ENCODE peak calls at places on chromosomes 2 and 18, in four cellular contexts. One of them, this sample, is unnamed.

GRCh38 chr2:23385351-23385747 is 370 bp downstream of the KLHL29 start:
- DNase-seq in HepG2: no peak
- DNase-seq in H1: peak
- DNase-seq in HCT116: no peak
- DNase-seq in this sample: no peak

GRCh38 chr2:119921825-119922224 is 91.1 kb upstream of the EPB41L5 start:
- DNase-seq in HCT116: no peak
- DNase-seq in HepG2: no peak
- DNase-seq in H1: no peak
- DNase-seq in this sample: no peak

GRCh38 chr2:164335947-164336346 is 285.3 kb downstream of the GRB14 start:
- DNase-seq in H1: no peak
- DNase-seq in HCT116: no peak
- DNase-seq in HepG2: no peak
- DNase-seq in this sample: no peak

GRCh38 chr2:184031402-184032147 is 566.8 kb upstream of the ZNF804A start:
- DNase-seq in H1: no peak
- DNase-seq in HepG2: no peak
- DNase-seq in HCT116: no peak
- DNase-seq in this sample: peak

GRCh38 chr2:46164581-46165301 is 132.5 kb upstream of the EPAS1 start:
- DNase-seq in H1: no peak
- DNase-seq in HCT116: no peak
- DNase-seq in HepG2: no peak
- DNase-seq in this sample: no peak

GRCh38 chr2:28442328-28442727 is 49.7 kb downstream of the FOSL2 start:
- DNase-seq in H1: no peak
- DNase-seq in HCT116: no peak
- DNase-seq in HepG2: no peak
- DNase-seq in this sample: no peak

GRCh38 chr2:146003337-146003736 is 1483.4 kb upstream of the ZEB2 start:
- DNase-seq in HCT116: no peak
- DNase-seq in HepG2: no peak
- DNase-seq in H1: no peak
- DNase-seq in this sample: no peak

GRCh38 chr2:75289771-75290170 is 90.5 kb upstream of the TACR1 start:
- DNase-seq in HepG2: no peak
- DNase-seq in H1: no peak
- DNase-seq in HCT116: no peak
- DNase-seq in this sample: no peak

GRCh38 chr2:121360566-121361300 is 75.7 kb upstream of the TFCP2L1 start:
- DNase-seq in HCT116: no peak
- DNase-seq in HepG2: no peak
- DNase-seq in H1: no peak
- DNase-seq in this sample: no peak

GRCh38 chr2:110853516-110853915 is 121.1 kb downstream of the ACOXL start:
- DNase-seq in H1: no peak
- DNase-seq in HCT116: peak
- DNase-seq in HepG2: peak
- DNase-seq in this sample: peak

GRCh38 chr2:18860179-18860578 is 270.8 kb upstream of the NT5C1B start:
- DNase-seq in HepG2: no peak
- DNase-seq in HCT116: no peak
- DNase-seq in H1: no peak
- DNase-seq in this sample: no peak

GRCh38 chr2:25672500-25673169 is 742 bp downstream of the DTNB start:
- DNase-seq in HCT116: no peak
- DNase-seq in HepG2: peak
- DNase-seq in H1: peak
- DNase-seq in this sample: no peak

GRCh38 chr2:83320053-83320452 is 1139.0 kb downstream of the SUCLG1 start:
- DNase-seq in HCT116: no peak
- DNase-seq in H1: no peak
- DNase-seq in HepG2: no peak
- DNase-seq in this sample: no peak

GRCh38 chr18:6449213-6449612 is 34.5 kb upstream of the L3MBTL4 start:
- DNase-seq in HepG2: no peak
- DNase-seq in HCT116: no peak
- DNase-seq in H1: no peak
- DNase-seq in this sample: no peak

GRCh38 chr2:61410185-61410584 is 60.7 kb downstream of the USP34 start:
- DNase-seq in HCT116: no peak
- DNase-seq in HepG2: no peak
- DNase-seq in H1: no peak
- DNase-seq in this sample: no peak

GRCh38 chr2:42804338-42804737 is 12.0 kb upstream of the HAAO start:
- DNase-seq in HCT116: no peak
- DNase-seq in HepG2: no peak
- DNase-seq in H1: no peak
- DNase-seq in this sample: no peak

GRCh38 chr2:83665894-83666293 is 793.2 kb downstream of the SUCLG1 start:
- DNase-seq in HepG2: peak
- DNase-seq in HCT116: no peak
- DNase-seq in H1: no peak
- DNase-seq in this sample: no peak

GRCh38 chr2:15818186-15818795 is 122.1 kb upstream of the MYCN start:
- DNase-seq in HepG2: no peak
- DNase-seq in H1: no peak
- DNase-seq in HCT116: no peak
- DNase-seq in this sample: no peak

GRCh38 chr2:171086352-171087290 is 74.1 kb downstream of the TLK1 start:
- DNase-seq in HepG2: peak
- DNase-seq in HCT116: peak
- DNase-seq in H1: no peak
- DNase-seq in this sample: peak

GRCh38 chr2:85577063-85577385 is 362 bp upstream of the VAMP8 start:
- DNase-seq in HCT116: no peak
- DNase-seq in H1: no peak
- DNase-seq in HepG2: no peak
- DNase-seq in this sample: no peak

GRCh38 chr2:171893196-171893823 is 734 bp downstream of the SLC25A12 start:
- DNase-seq in H1: no peak
- DNase-seq in HCT116: no peak
- DNase-seq in HepG2: no peak
- DNase-seq in this sample: no peak

GRCh38 chr18:7232218-7232617 is 1.3 kb downstream of the LRRC30 start:
- DNase-seq in HepG2: no peak
- DNase-seq in H1: no peak
- DNase-seq in HCT116: no peak
- DNase-seq in this sample: no peak

GRCh38 chr2:233801357-233802131 is 23.4 kb downstream of the MROH2A start:
- DNase-seq in HepG2: no peak
- DNase-seq in H1: peak
- DNase-seq in HCT116: no peak
- DNase-seq in this sample: no peak
- TF ChIP-seq JUND in HepG2: no peak
- TF ChIP-seq JUND in H1: no peak
- TF ChIP-seq JUND in HCT116: no peak
- TF ChIP-seq JUND in this sample: no peak

DNA sequence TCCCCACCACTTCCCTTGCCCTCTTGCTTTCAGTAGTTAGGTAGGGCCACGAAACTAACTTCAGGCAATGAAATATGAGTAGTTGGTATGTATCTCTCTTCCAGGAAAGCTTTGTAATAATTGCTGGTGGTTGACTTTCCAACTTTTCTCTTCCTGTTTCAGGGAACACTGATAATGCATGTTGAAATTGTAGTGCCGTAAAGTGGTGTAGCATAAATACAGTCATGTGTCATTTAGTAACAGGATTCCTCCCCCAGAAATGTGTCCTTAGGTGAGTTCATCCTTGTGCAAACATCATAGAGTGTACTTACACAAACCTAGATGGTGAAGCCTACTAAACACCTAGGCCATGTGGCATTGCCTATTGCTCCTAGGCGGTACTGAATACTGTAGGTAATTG is 429.2 kb downstream of the PID1 start:
- DNase-seq in H1: no peak
- DNase-seq in HCT116: no peak
- DNase-seq in HepG2: no peak
- DNase-seq in this sample: peak
- TF ChIP-seq JUND in H1: no peak
- TF ChIP-seq JUND in HCT116: no peak
- TF ChIP-seq JUND in HepG2: no peak
- TF ChIP-seq JUND in this sample: no peak

GRCh38 chr2:228983700-228984099 is 287.4 kb downstream of the PID1 start:
- DNase-seq in H1: no peak
- DNase-seq in HCT116: no peak
- DNase-seq in HepG2: no peak
- DNase-seq in this sample: no peak

GRCh38 chr2:228986961-228987360 is 284.1 kb downstream of the PID1 start:
- DNase-seq in HepG2: no peak
- DNase-seq in H1: no peak
- DNase-seq in HCT116: no peak
- DNase-seq in this sample: no peak

GRCh38 chr2:228987441-228988155 is 283.5 kb downstream of the PID1 start:
- DNase-seq in HCT116: no peak
- DNase-seq in HepG2: no peak
- DNase-seq in H1: no peak
- DNase-seq in this sample: no peak
- TF ChIP-seq JUND in HCT116: no peak
- TF ChIP-seq JUND in HepG2: no peak
- TF ChIP-seq JUND in H1: no peak
- TF ChIP-seq JUND in this sample: no peak

DNA sequence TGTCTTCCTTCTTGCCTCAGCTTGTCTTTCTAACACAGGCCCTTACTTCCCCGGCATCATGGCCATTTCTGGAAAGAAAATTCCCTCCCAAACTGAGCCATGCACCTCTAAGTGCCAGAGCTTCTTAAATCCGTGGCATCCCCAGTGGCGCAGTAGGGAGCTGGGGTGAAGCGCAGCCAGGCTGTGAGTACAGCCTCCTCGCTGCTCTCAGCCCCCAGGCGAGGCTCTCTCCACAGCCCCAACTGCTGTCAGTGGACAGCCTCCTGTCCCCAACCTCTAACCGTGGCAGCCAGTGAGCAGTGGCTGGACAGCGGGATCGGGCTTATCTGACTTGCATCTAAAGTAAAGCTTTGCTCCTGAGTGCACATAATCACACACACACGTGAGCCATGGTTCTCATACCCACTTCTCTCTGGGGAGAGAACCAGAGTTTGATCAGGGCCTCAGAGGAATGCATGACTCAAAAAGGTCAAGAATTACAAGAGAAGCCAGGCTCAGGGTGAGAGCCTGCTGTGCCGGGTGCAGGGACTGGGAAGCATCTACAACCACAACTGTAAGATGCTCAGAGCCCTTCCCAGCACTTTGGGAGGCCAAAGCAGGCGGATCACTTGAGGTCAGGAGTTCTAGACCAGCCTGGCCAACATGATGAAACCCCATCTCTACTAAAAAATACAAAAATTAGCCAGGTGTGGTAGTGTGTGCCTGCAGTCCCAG is 50.7 kb downstream of the SFXN5 start:
- DNase-seq in HepG2: peak
- DNase-seq in HCT116: no peak
- DNase-seq in H1: peak
- DNase-seq in this sample: no peak
- TF ChIP-seq JUND in HepG2: peak
- TF ChIP-seq JUND in HCT116: no peak
- TF ChIP-seq JUND in H1: no peak
- TF ChIP-seq JUND in this sample: no peak

DNA sequence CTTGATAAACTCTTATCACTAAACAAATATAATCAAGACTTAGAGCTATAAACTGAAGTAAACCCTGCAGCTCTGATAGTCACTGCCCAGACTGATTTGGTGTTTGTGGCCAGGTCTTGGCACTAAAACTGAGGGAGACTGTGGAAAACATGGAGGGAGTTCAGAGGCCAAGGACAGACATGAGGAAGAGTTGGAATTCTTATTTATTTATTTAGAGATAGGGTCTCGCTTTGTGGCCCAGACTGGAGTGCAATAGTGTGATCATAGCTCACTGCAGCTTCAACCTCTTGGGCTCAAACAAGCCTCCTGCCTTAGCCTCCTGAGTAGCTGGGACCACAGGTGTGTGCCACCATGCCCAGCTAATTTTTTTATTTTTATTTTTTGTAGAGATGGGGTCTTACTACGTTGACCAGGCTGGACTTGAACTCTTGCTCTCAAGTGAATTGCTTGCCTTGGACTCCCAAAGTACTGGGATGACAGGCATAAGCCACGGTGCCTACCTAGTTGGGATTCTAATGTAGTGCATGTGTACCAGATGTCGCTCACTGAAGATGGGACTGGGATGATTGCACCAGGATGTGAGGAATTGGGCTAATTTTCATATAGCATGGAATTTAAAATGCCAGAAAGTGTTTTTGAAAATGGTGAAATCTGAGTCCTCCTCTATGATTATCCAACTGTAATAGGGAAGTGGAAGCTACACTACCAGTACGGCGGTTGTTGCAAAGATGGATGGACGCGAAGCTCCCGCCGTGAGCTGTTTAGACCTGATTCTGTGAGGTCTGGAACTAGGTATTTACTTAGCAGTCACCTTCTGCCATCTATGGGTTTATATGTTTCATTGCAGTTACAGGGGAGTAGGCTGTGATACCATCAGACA is 52.7 kb upstream of the CTLA4 start:
- DNase-seq in HCT116: peak
- DNase-seq in H1: no peak
- DNase-seq in HepG2: peak
- DNase-seq in this sample: peak
- TF ChIP-seq JUND in HCT116: no peak
- TF ChIP-seq JUND in H1: no peak
- TF ChIP-seq JUND in HepG2: no peak
- TF ChIP-seq JUND in this sample: no peak

GRCh38 chr2:30306522-30306921 is 75.2 kb downstream of the LBH start:
- DNase-seq in H1: no peak
- DNase-seq in HCT116: no peak
- DNase-seq in HepG2: no peak
- DNase-seq in this sample: no peak
- TF ChIP-seq JUND in H1: no peak
- TF ChIP-seq JUND in HCT116: no peak
- TF ChIP-seq JUND in HepG2: no peak
- TF ChIP-seq JUND in this sample: no peak

GRCh38 chr2:217671043-217671442 is 331.8 kb downstream of the TNS1 start:
- DNase-seq in HCT116: no peak
- DNase-seq in HepG2: no peak
- DNase-seq in H1: no peak
- DNase-seq in this sample: no peak
- TF ChIP-seq JUND in HCT116: no peak
- TF ChIP-seq JUND in HepG2: no peak
- TF ChIP-seq JUND in H1: no peak
- TF ChIP-seq JUND in this sample: no peak